ENCODE peak calls at places on chromosomes 16 and 17, in four cellular contexts. E is CD8-positive, alpha-beta memory T cell; T is IMR-90; G is upper lobe of right lung. H is an unnamed sample.
A peak's percentile ranks its signal among the peaks of the same experiment; 100 is the strongest.

GRCh38 chr17:39787743-39788484 is 50.2 kb downstream of the GRB7 start:
- DNase-seq in E (no peak), T (no peak), G (no peak), H (no peak)

GRCh38 chr16:47016700-47017133 is 43.2 kb upstream of the DNAJA2 start:
- DNase-seq in E (no peak), T (no peak), G (no peak), H (peak; percentile 80)

GRCh38 chr16:88936913-88937666 is 39.9 kb downstream of the CBFA2T3 start:
- DNase-seq in E (no peak), T (no peak), G (no peak), H (no peak)

GRCh38 chr17:71664867-71665266 is 456.0 kb upstream of the SOX9 start:
- DNase-seq in E (no peak), T (no peak), G (no peak), H (no peak)

GRCh38 chr16:68786685-68787418 is 49.8 kb downstream of the CDH1 start:
- DNase-seq in E (no peak), T (peak; percentile 44), G (no peak), H (no peak)

GRCh38 chr17:47830396-47830907 is 889 bp downstream of the MRPL10 start:
- DNase-seq in E (no peak), T (no peak), G (no peak), H (no peak)

GRCh38 chr16:9092282-9092962 is 978 bp downstream of the HAPSTR1 start:
- DNase-seq in E (peak; percentile 68), T (no peak), G (peak; percentile 79), H (no peak)

GRCh38 chr16:88763502-88764053 is 21.4 kb downstream of the PIEZO1 start:
- DNase-seq in E (no peak), T (no peak), G (peak; percentile 82), H (no peak)

DNA sequence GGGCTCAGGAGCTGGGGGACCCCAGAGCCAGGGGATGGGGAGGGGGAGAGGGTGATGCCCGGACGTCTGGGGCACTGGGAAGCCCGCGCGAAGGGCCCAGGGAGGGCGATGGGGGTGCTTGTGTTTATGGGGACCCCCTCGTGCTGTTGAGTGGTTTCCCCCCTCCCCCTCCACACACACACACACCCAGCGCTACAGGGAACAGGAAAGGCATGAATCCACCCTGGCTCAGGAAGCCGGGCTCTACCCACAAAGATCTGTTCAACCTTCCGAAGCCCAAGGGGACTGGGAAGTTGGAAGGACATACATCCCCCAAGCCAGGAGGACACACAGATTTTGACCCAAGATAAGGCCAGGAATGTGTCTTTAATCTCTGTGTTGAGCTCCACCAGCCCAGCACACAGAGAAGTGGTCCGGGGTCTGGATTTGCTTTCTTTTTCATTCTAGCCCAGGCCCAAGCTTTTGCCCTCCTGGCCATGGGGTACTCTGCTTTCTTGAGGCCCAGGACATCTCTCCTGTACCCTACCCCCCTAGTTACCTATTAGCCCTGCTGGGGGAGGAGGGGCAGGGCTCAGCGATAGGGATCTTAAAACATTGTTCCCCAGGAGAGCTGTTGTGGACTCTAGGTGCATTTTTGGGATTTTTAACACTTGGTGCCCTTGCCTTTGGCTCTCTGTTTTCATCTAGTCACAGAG is 1.2 kb downstream of the UBALD2 start:
- DNase-seq in E (no peak), T (peak; percentile 30), G (no peak), H (no peak)
- H3K4me3 ChIP-seq in E (peak overlapping the region; percentile 87), T (peak overlapping the region; percentile 100), G (peak overlapping the region; percentile 77), H (peak overlapping the region; percentile 78)

DNA sequence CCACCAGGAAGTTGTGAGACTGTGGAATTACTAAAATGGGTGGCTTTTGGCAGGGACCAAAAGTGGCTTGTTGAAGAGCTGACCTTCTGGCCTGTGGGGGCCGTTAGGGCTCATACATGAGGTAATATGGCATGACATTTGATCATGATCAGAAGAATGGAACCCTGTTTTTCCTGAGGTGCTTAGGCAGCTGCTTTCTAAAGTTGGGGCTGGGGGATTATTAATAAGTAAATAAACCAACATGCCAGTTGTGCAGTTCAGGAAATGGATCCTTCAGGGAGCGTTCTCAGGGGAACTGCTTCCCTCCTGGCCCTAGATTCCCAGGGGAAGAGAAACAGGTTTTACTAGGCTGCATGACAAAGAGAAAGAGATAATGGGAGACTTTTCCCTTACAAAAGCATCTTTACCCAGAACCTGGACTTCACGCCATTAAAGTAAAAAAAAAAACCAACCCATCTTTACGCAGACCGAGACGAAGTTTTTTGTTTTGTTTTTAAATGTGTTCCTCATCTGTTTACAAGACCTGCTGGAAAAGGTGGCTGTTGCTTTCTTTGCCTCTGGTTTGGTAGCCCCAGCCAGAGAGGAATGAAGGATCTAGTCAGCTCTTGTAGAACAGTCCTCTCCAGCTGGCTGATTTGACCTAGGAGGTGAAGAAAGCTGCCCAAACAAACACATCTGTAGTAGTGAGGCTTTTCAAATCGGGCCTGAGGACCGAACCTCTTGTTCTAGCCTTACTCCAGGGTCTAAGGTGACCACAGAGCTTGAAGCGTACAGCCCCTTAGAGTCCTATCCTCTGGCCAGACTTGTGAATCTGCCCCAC is 22.7 kb downstream of the YPEL2 start:
- DNase-seq in E (no peak), T (no peak), G (no peak), H (no peak)
- H3K4me3 ChIP-seq in E (no peak overlapping the region), T (no peak overlapping the region), G (no peak overlapping the region), H (no peak overlapping the region)

GRCh38 chr17:82272495-82273326 is 789 bp downstream of the CSNK1D start:
- DNase-seq in E (peak; percentile 28), T (no peak), G (peak; percentile 81), H (no peak)

GRCh38 chr17:82271401-82271800 is 2.1 kb downstream of the CSNK1D start:
- DNase-seq in E (no peak), T (no peak), G (no peak), H (no peak)

GRCh38 chr17:82269138-82269881 is 4.2 kb downstream of the CSNK1D start:
- DNase-seq in E (no peak), T (no peak), G (peak; percentile 52), H (no peak)

GRCh38 chr17:82269882-82270500 is 3.5 kb downstream of the CSNK1D start:
- DNase-seq in E (no peak), T (no peak), G (peak; percentile 55), H (no peak)

DNA sequence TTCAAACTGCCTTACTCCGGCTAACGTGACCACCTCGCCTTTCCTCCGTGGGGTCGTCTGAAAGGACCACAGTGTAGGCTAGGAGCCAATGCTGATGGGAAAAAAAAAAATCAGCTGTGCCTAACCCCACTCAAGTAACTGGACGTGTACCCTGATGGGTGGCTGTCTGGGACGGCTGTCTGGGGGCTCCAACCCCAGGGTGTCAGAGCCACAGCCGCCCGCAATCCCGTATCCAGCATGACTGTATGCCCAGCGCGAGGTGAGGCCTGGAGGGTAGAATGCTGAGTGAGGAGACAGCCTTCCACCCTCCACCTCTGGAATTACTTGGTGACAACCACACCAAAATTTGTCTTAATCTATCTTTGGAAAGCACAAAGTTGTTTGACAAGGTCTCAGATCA is 2.8 kb downstream of the CSNK1D start:
- DNase-seq in E (no peak), T (no peak), G (peak; percentile 58), H (no peak)
- H3K4me3 ChIP-seq in E (no peak overlapping the region), T (no peak overlapping the region), G (no peak overlapping the region), H (no peak overlapping the region)

DNA sequence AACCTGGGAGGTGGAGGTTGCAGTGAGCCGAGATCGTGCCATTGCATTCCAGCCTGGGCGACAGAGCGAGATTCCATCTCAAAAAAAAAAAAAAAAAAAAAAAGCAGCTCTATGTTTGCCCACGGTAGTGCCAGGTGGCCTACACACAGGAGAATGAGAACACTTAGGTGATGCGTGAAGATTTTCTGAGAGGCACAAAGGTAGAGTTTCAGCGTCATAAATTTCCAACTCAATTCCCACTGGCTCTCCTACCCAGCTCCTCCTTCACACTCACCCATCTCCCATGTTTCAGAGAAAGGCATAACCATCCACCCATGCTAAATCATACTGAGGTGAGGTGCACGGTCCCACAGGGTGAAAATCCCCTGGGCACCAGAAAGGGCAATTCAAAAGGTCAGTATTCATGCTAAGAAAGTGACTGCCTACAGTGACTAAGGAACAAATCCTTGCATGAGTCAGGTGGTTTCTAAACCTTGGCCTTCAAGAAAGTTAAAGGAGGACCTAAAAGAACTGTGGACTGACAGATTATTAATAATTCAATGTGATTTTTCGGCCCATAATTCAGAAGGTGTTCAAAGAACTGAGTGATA is 4.8 kb downstream of the DCAKD start:
- DNase-seq in E (no peak), T (peak; percentile 51), G (no peak), H (no peak)
- H3K4me3 ChIP-seq in E (no peak overlapping the region), T (no peak overlapping the region), G (no peak overlapping the region), H (no peak overlapping the region)